ENCODE peak calls at places on chromosomes 11 and 22, in four cellular contexts. O is fibroblast of lung; F is stimulated activated naive B cell treated with anti-CD40 and anti-IgM and Interleukin-4, amounts not matched to agents 10 μg/mL and 1 μg/mL and 100 μg/mL, for 72 hours; G is HL-60. S is an unnamed sample.
A peak's percentile ranks its signal among the peaks of the same experiment; 100 is the strongest.

GRCh38 chr11:130525307-130525706 is 76.9 kb downstream of the ADAMTS15 start:
- DNase-seq in O (no peak), F (no peak), G (no peak), S (no peak)

GRCh38 chr11:113240389-113240788 is 74.0 kb upstream of the TTC12 start:
- DNase-seq in O (no peak), F (no peak), G (no peak), S (no peak)

GRCh38 chr11:119237515-119237914 is 31.4 kb downstream of the CBL start:
- DNase-seq in O (no peak), F (no peak), G (no peak), S (no peak)

GRCh38 chr11:36578458-36578857 is 10.7 kb downstream of the RAG1 start:
- DNase-seq in O (no peak), F (no peak), G (no peak), S (no peak)

GRCh38 chr22:37009490-37009889 is 9.8 kb downstream of the TST start:
- DNase-seq in O (no peak), F (no peak), G (no peak), S (no peak)

GRCh38 chr22:43919106-43919965 is 4.3 kb upstream of the PNPLA3 start:
- DNase-seq in O (peak; percentile 34), F (no peak), G (no peak), S (no peak)

GRCh38 chr11:86676533-86677154 is 4.2 kb upstream of the ME3 start:
- DNase-seq in O (no peak), F (no peak), G (no peak), S (no peak)

GRCh38 chr11:130536106-130537040 is 87.9 kb downstream of the ADAMTS15 start:
- DNase-seq in O (no peak), F (no peak), G (no peak), S (no peak)

GRCh38 chr11:116261616-116262015 is 511.2 kb downstream of the BUD13 start:
- DNase-seq in O (no peak), F (no peak), G (no peak), S (no peak)

GRCh38 chr22:43823353-43823908 is 11.3 kb upstream of the EFCAB6 start:
- DNase-seq in O (no peak), F (no peak), G (no peak), S (no peak)

GRCh38 chr11:46237248-46238077 is 40.0 kb upstream of the CREB3L1 start:
- DNase-seq in O (peak; percentile 87), F (no peak), G (peak; percentile 96), S (peak; percentile 79)

S was measured in activated T-cell treated with anti-CD3 and anti-CD28 coated beads, Interleukin-2, amount 50 U/mL, for 24 hours.